ENCODE peak calls at places on chromosomes 6 and 20, in ten cellular contexts. One of them, this sample, is unnamed.

GRCh38 chr6:157755032-157755751 is 67.9 kb upstream of the SNX9 start:
- DNase-seq in neuronal stem cell: no peak
- DNase-seq in fibroblast of the aortic adventitia: no peak
- DNase-seq in fibroblast of pulmonary artery: no peak
- DNase-seq in mammary epithelial cell: no peak
- DNase-seq in spleen: no peak
- DNase-seq in CD4-positive, alpha-beta memory T cell: no peak
- DNase-seq in tibial nerve: no peak
- DNase-seq in lower leg skin: no peak
- DNase-seq in foreskin fibroblast: no peak
- DNase-seq in this sample: no peak

GRCh38 chr6:167676666-167677421 is 149.9 kb upstream of the AFDN start:
- DNase-seq in neuronal stem cell: peak; percentile 44
- DNase-seq in fibroblast of the aortic adventitia: no peak
- DNase-seq in fibroblast of pulmonary artery: peak; percentile 65
- DNase-seq in mammary epithelial cell: no peak
- DNase-seq in spleen: no peak
- DNase-seq in CD4-positive, alpha-beta memory T cell: no peak
- DNase-seq in tibial nerve: no peak
- DNase-seq in lower leg skin: no peak
- DNase-seq in foreskin fibroblast: no peak
- DNase-seq in this sample: no peak

GRCh38 chr6:107578642-107579332 is 88.9 kb downstream of the SOBP start:
- DNase-seq in neuronal stem cell: peak; percentile 47
- DNase-seq in fibroblast of the aortic adventitia: no peak
- DNase-seq in fibroblast of pulmonary artery: no peak
- DNase-seq in mammary epithelial cell: no peak
- DNase-seq in spleen: no peak
- DNase-seq in CD4-positive, alpha-beta memory T cell: no peak
- DNase-seq in tibial nerve: no peak
- DNase-seq in lower leg skin: no peak
- DNase-seq in foreskin fibroblast: no peak
- DNase-seq in this sample: no peak

GRCh38 chr6:75155586-75155985 is 50.3 kb downstream of the COL12A1 start:
- DNase-seq in neuronal stem cell: no peak
- DNase-seq in fibroblast of the aortic adventitia: no peak
- DNase-seq in fibroblast of pulmonary artery: no peak
- DNase-seq in mammary epithelial cell: no peak
- DNase-seq in spleen: no peak
- DNase-seq in CD4-positive, alpha-beta memory T cell: no peak
- DNase-seq in tibial nerve: no peak
- DNase-seq in lower leg skin: no peak
- DNase-seq in foreskin fibroblast: no peak
- DNase-seq in this sample: no peak

GRCh38 chr20:56163806-56164205 is 84.7 kb upstream of the MC3R start:
- DNase-seq in neuronal stem cell: no peak
- DNase-seq in fibroblast of the aortic adventitia: no peak
- DNase-seq in fibroblast of pulmonary artery: no peak
- DNase-seq in mammary epithelial cell: no peak
- DNase-seq in spleen: no peak
- DNase-seq in CD4-positive, alpha-beta memory T cell: no peak
- DNase-seq in tibial nerve: no peak
- DNase-seq in lower leg skin: no peak
- DNase-seq in foreskin fibroblast: no peak
- DNase-seq in this sample: no peak

GRCh38 chr20:25223765-25224720 is 23.8 kb upstream of the PYGB start:
- DNase-seq in neuronal stem cell: no peak
- DNase-seq in fibroblast of the aortic adventitia: no peak
- DNase-seq in fibroblast of pulmonary artery: no peak
- DNase-seq in mammary epithelial cell: no peak
- DNase-seq in spleen: peak; percentile 71
- DNase-seq in CD4-positive, alpha-beta memory T cell: no peak
- DNase-seq in tibial nerve: no peak
- DNase-seq in lower leg skin: peak; percentile 76
- DNase-seq in foreskin fibroblast: no peak
- DNase-seq in this sample: no peak

GRCh38 chr20:16145919-16146318 is 427.3 kb downstream of the KIF16B start:
- DNase-seq in neuronal stem cell: no peak
- DNase-seq in fibroblast of the aortic adventitia: no peak
- DNase-seq in fibroblast of pulmonary artery: no peak
- DNase-seq in mammary epithelial cell: no peak
- DNase-seq in spleen: no peak
- DNase-seq in CD4-positive, alpha-beta memory T cell: no peak
- DNase-seq in tibial nerve: no peak
- DNase-seq in lower leg skin: no peak
- DNase-seq in foreskin fibroblast: no peak
- DNase-seq in this sample: no peak

GRCh38 chr6:609905-610304 is 47.0 kb downstream of the HUS1B start:
- DNase-seq in neuronal stem cell: no peak
- DNase-seq in fibroblast of the aortic adventitia: no peak
- DNase-seq in fibroblast of pulmonary artery: no peak
- DNase-seq in mammary epithelial cell: no peak
- DNase-seq in spleen: no peak
- DNase-seq in CD4-positive, alpha-beta memory T cell: no peak
- DNase-seq in tibial nerve: no peak
- DNase-seq in lower leg skin: no peak
- DNase-seq in foreskin fibroblast: no peak
- DNase-seq in this sample: no peak

GRCh38 chr20:63952210-63952535 is 4.0 kb downstream of the UCKL1 start:
- DNase-seq in neuronal stem cell: no peak
- DNase-seq in fibroblast of the aortic adventitia: no peak
- DNase-seq in fibroblast of pulmonary artery: no peak
- DNase-seq in mammary epithelial cell: no peak
- DNase-seq in spleen: peak; percentile 79
- DNase-seq in CD4-positive, alpha-beta memory T cell: no peak
- DNase-seq in tibial nerve: no peak
- DNase-seq in lower leg skin: no peak
- DNase-seq in foreskin fibroblast: no peak
- DNase-seq in this sample: no peak

GRCh38 chr20:63952769-63953168 is 3.4 kb downstream of the UCKL1 start:
- DNase-seq in neuronal stem cell: no peak
- DNase-seq in fibroblast of the aortic adventitia: no peak
- DNase-seq in fibroblast of pulmonary artery: no peak
- DNase-seq in mammary epithelial cell: no peak
- DNase-seq in spleen: no peak
- DNase-seq in CD4-positive, alpha-beta memory T cell: no peak
- DNase-seq in tibial nerve: no peak
- DNase-seq in lower leg skin: no peak
- DNase-seq in foreskin fibroblast: no peak
- DNase-seq in this sample: no peak

GRCh38 chr20:63955846-63956663 is at the start of gene UCKL1:
- DNase-seq in neuronal stem cell: peak; percentile 87
- DNase-seq in fibroblast of the aortic adventitia: peak; percentile 90
- DNase-seq in fibroblast of pulmonary artery: peak; percentile 92
- DNase-seq in mammary epithelial cell: peak; percentile 78
- DNase-seq in spleen: peak; percentile 96
- DNase-seq in CD4-positive, alpha-beta memory T cell: peak; percentile 90
- DNase-seq in tibial nerve: peak; percentile 88
- DNase-seq in lower leg skin: peak; percentile 98
- DNase-seq in foreskin fibroblast: peak; percentile 93
- DNase-seq in this sample: no peak

GRCh38 chr20:63955281-63955845 is 853 bp downstream of the UCKL1 start:
- DNase-seq in neuronal stem cell: no peak
- DNase-seq in fibroblast of the aortic adventitia: peak; percentile 36
- DNase-seq in fibroblast of pulmonary artery: no peak
- DNase-seq in mammary epithelial cell: no peak
- DNase-seq in spleen: no peak
- DNase-seq in CD4-positive, alpha-beta memory T cell: no peak
- DNase-seq in tibial nerve: no peak
- DNase-seq in lower leg skin: no peak
- DNase-seq in foreskin fibroblast: no peak
- DNase-seq in this sample: no peak

DNA sequence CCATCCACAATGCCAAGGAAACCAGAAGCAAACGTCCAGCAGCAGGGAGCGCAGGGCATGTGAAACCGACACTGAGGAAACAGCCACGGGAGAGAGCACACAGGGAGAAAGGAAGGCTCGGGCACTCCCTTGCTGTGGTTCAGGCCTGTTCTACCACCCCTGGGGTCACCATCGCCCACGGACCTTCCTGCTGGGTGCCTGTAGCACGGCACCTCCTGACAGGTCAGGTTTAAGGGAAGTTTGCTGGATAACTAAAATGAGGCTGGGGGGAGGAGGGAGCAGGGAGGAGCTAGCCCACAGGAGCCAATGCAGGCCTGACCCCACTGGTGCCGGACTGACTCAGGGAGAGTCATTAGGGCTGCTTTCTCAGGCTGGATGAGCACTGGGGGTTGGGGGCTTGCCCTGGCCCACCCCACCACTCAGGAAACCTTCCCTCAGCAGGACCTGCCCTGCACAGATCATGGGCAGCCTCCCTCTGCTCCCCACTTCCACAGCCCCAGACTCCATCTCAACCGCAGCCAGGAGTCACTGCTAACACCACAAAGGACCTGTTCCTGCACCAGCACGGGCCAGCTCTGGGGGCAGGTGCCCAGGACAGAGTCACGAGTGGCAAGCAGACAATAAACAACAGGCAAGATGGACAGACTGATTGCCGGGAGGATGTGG is 2.3 kb downstream of the UCKL1 start:
- DNase-seq in neuronal stem cell: no peak
- DNase-seq in fibroblast of the aortic adventitia: no peak
- DNase-seq in fibroblast of pulmonary artery: no peak
- DNase-seq in mammary epithelial cell: no peak
- DNase-seq in spleen: peak; percentile 76
- DNase-seq in CD4-positive, alpha-beta memory T cell: no peak
- DNase-seq in tibial nerve: no peak
- DNase-seq in lower leg skin: no peak
- DNase-seq in foreskin fibroblast: no peak
- DNase-seq in this sample: no peak
- H3K4me3 ChIP-seq in neuronal stem cell: peak overlapping the region; percentile 85
- H3K4me3 ChIP-seq in fibroblast of the aortic adventitia: peak overlapping the region; percentile 87
- H3K4me3 ChIP-seq in fibroblast of pulmonary artery: no peak overlapping the region
- H3K4me3 ChIP-seq in mammary epithelial cell: no peak overlapping the region
- H3K4me3 ChIP-seq in spleen: no peak overlapping the region
- H3K4me3 ChIP-seq in CD4-positive, alpha-beta memory T cell: no peak overlapping the region
- H3K4me3 ChIP-seq in tibial nerve: no peak overlapping the region
- H3K4me3 ChIP-seq in lower leg skin: no peak overlapping the region
- H3K4me3 ChIP-seq in foreskin fibroblast: no peak overlapping the region
- H3K4me3 ChIP-seq in this sample: no peak overlapping the region

DNA sequence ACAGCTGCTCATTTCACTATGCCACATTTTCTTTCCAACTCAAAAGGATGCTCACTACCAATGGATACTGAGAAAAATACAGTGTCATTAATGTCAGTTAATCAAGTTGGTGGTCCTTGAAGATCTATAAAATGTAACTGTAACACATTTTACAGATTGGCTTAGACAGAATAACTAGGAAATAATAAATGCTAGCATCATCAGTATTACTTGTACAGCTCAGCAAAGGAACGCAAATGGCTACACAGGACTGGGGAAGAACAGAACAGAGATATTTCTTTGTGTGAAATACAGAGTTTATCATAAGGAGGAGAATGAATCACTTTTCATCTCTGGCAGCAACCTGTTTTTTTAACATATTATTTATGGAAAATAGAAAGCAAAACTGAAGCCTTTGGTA is 8.2 kb upstream of the QKI start:
- DNase-seq in neuronal stem cell: no peak
- DNase-seq in fibroblast of the aortic adventitia: no peak
- DNase-seq in fibroblast of pulmonary artery: no peak
- DNase-seq in mammary epithelial cell: no peak
- DNase-seq in spleen: no peak
- DNase-seq in CD4-positive, alpha-beta memory T cell: no peak
- DNase-seq in tibial nerve: no peak
- DNase-seq in lower leg skin: no peak
- DNase-seq in foreskin fibroblast: no peak
- DNase-seq in this sample: no peak
- H3K4me3 ChIP-seq in neuronal stem cell: no peak overlapping the region
- H3K4me3 ChIP-seq in fibroblast of the aortic adventitia: peak overlapping the region; percentile 55
- H3K4me3 ChIP-seq in fibroblast of pulmonary artery: peak overlapping the region; percentile 21
- H3K4me3 ChIP-seq in mammary epithelial cell: no peak overlapping the region
- H3K4me3 ChIP-seq in spleen: no peak overlapping the region
- H3K4me3 ChIP-seq in CD4-positive, alpha-beta memory T cell: no peak overlapping the region
- H3K4me3 ChIP-seq in tibial nerve: peak overlapping the region; percentile 25
- H3K4me3 ChIP-seq in lower leg skin: no peak overlapping the region
- H3K4me3 ChIP-seq in foreskin fibroblast: peak overlapping the region; percentile 22
- H3K4me3 ChIP-seq in this sample: no peak overlapping the region

GRCh38 chr20:50151034-50151743 is 2.3 kb downstream of the PEDS1 start:
- DNase-seq in neuronal stem cell: no peak
- DNase-seq in fibroblast of the aortic adventitia: peak; percentile 53
- DNase-seq in fibroblast of pulmonary artery: no peak
- DNase-seq in mammary epithelial cell: peak; percentile 73
- DNase-seq in spleen: no peak
- DNase-seq in CD4-positive, alpha-beta memory T cell: no peak
- DNase-seq in tibial nerve: no peak
- DNase-seq in lower leg skin: no peak
- DNase-seq in foreskin fibroblast: no peak
- DNase-seq in this sample: no peak

GRCh38 chr20:50152394-50153152 is 950 bp downstream of the PEDS1 start:
- DNase-seq in neuronal stem cell: no peak
- DNase-seq in fibroblast of the aortic adventitia: no peak
- DNase-seq in fibroblast of pulmonary artery: no peak
- DNase-seq in mammary epithelial cell: peak; percentile 67
- DNase-seq in spleen: no peak
- DNase-seq in CD4-positive, alpha-beta memory T cell: no peak
- DNase-seq in tibial nerve: no peak
- DNase-seq in lower leg skin: no peak
- DNase-seq in foreskin fibroblast: no peak
- DNase-seq in this sample: no peak

GRCh38 chr20:50146732-50147662 is 6.5 kb downstream of the PEDS1 start:
- DNase-seq in neuronal stem cell: no peak
- DNase-seq in fibroblast of the aortic adventitia: peak; percentile 30
- DNase-seq in fibroblast of pulmonary artery: no peak
- DNase-seq in mammary epithelial cell: peak; percentile 89
- DNase-seq in spleen: peak; percentile 92
- DNase-seq in CD4-positive, alpha-beta memory T cell: peak; percentile 78
- DNase-seq in tibial nerve: no peak
- DNase-seq in lower leg skin: peak; percentile 92
- DNase-seq in foreskin fibroblast: no peak
- DNase-seq in this sample: peak; percentile 78

GRCh38 chr20:50146214-50146613 is 7.3 kb downstream of the PEDS1 start:
- DNase-seq in neuronal stem cell: no peak
- DNase-seq in fibroblast of the aortic adventitia: no peak
- DNase-seq in fibroblast of pulmonary artery: no peak
- DNase-seq in mammary epithelial cell: no peak
- DNase-seq in spleen: no peak
- DNase-seq in CD4-positive, alpha-beta memory T cell: no peak
- DNase-seq in tibial nerve: no peak
- DNase-seq in lower leg skin: no peak
- DNase-seq in foreskin fibroblast: no peak
- DNase-seq in this sample: no peak

DNA sequence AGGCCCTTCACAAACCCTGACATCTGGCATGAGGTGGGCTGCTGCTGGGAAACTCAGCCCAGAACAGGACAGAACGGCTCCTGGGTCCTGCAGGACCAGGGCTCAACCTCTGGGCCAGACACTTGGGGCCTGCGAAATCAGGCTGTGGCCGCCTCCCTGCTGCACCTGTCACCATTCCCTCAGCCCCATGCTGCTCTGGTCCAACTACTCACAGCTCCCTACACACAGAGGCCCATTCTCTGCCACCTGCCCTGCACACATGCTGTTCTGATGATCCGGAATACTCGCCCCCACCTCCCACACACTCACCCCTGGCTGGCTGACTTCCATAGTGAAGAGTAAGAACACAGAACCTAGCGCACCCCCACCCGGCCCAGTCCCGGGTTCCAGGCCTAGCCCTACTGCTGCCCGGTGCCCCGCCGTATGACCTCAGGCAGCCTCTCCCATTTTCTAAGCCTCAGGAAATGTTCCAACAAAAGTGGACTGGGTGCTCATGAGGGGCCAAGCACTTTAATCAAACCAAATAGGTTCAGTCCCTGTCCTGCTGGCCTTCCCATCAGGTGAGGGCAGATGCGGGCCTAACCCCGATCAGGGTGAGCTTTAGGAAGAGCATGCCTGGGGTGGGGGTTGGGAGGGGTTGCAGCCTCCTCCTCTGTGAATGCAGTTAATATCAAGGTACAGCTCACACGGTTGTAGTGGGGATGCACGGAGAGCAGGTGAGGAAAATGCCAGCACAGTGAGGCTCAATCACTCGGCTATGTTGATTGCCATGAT is 3.9 kb downstream of the PEDS1 start:
- DNase-seq in neuronal stem cell: no peak
- DNase-seq in fibroblast of the aortic adventitia: no peak
- DNase-seq in fibroblast of pulmonary artery: no peak
- DNase-seq in mammary epithelial cell: no peak
- DNase-seq in spleen: no peak
- DNase-seq in CD4-positive, alpha-beta memory T cell: no peak
- DNase-seq in tibial nerve: no peak
- DNase-seq in lower leg skin: no peak
- DNase-seq in foreskin fibroblast: no peak
- DNase-seq in this sample: no peak
- H3K4me3 ChIP-seq in neuronal stem cell: no peak overlapping the region
- H3K4me3 ChIP-seq in fibroblast of the aortic adventitia: no peak overlapping the region
- H3K4me3 ChIP-seq in fibroblast of pulmonary artery: no peak overlapping the region
- H3K4me3 ChIP-seq in mammary epithelial cell: no peak overlapping the region
- H3K4me3 ChIP-seq in spleen: no peak overlapping the region
- H3K4me3 ChIP-seq in CD4-positive, alpha-beta memory T cell: no peak overlapping the region
- H3K4me3 ChIP-seq in tibial nerve: no peak overlapping the region
- H3K4me3 ChIP-seq in lower leg skin: no peak overlapping the region
- H3K4me3 ChIP-seq in foreskin fibroblast: no peak overlapping the region
- H3K4me3 ChIP-seq in this sample: peak overlapping the region; percentile 45

GRCh38 chr6:150723056-150723658 is 123.5 kb downstream of the PLEKHG1 start:
- DNase-seq in neuronal stem cell: no peak
- DNase-seq in fibroblast of the aortic adventitia: no peak
- DNase-seq in fibroblast of pulmonary artery: no peak
- DNase-seq in mammary epithelial cell: no peak
- DNase-seq in spleen: no peak
- DNase-seq in CD4-positive, alpha-beta memory T cell: no peak
- DNase-seq in tibial nerve: no peak
- DNase-seq in lower leg skin: no peak
- DNase-seq in foreskin fibroblast: no peak
- DNase-seq in this sample: no peak

GRCh38 chr6:150719099-150719767 is 119.5 kb downstream of the PLEKHG1 start:
- DNase-seq in neuronal stem cell: no peak
- DNase-seq in fibroblast of the aortic adventitia: no peak
- DNase-seq in fibroblast of pulmonary artery: no peak
- DNase-seq in mammary epithelial cell: no peak
- DNase-seq in spleen: no peak
- DNase-seq in CD4-positive, alpha-beta memory T cell: no peak
- DNase-seq in tibial nerve: no peak
- DNase-seq in lower leg skin: no peak
- DNase-seq in foreskin fibroblast: no peak
- DNase-seq in this sample: no peak

GRCh38 chr6:150721411-150722266 is 122.0 kb downstream of the PLEKHG1 start:
- DNase-seq in neuronal stem cell: no peak
- DNase-seq in fibroblast of the aortic adventitia: no peak
- DNase-seq in fibroblast of pulmonary artery: no peak
- DNase-seq in mammary epithelial cell: no peak
- DNase-seq in spleen: no peak
- DNase-seq in CD4-positive, alpha-beta memory T cell: no peak
- DNase-seq in tibial nerve: no peak
- DNase-seq in lower leg skin: no peak
- DNase-seq in foreskin fibroblast: no peak
- DNase-seq in this sample: no peak

GRCh38 chr6:150719861-150720260 is 120.2 kb downstream of the PLEKHG1 start:
- DNase-seq in neuronal stem cell: no peak
- DNase-seq in fibroblast of the aortic adventitia: no peak
- DNase-seq in fibroblast of pulmonary artery: no peak
- DNase-seq in mammary epithelial cell: no peak
- DNase-seq in spleen: no peak
- DNase-seq in CD4-positive, alpha-beta memory T cell: no peak
- DNase-seq in tibial nerve: no peak
- DNase-seq in lower leg skin: no peak
- DNase-seq in foreskin fibroblast: no peak
- DNase-seq in this sample: no peak

GRCh38 chr6:150720774-150721233 is 121.1 kb downstream of the PLEKHG1 start:
- DNase-seq in neuronal stem cell: peak; percentile 74
- DNase-seq in fibroblast of the aortic adventitia: peak; percentile 52
- DNase-seq in fibroblast of pulmonary artery: peak; percentile 50
- DNase-seq in mammary epithelial cell: peak; percentile 99
- DNase-seq in spleen: no peak
- DNase-seq in CD4-positive, alpha-beta memory T cell: no peak
- DNase-seq in tibial nerve: no peak
- DNase-seq in lower leg skin: no peak
- DNase-seq in foreskin fibroblast: no peak
- DNase-seq in this sample: peak; percentile 68
- H3K4me3 ChIP-seq in neuronal stem cell: peak overlapping the region; percentile 55
- H3K4me3 ChIP-seq in fibroblast of the aortic adventitia: no peak overlapping the region
- H3K4me3 ChIP-seq in fibroblast of pulmonary artery: no peak overlapping the region
- H3K4me3 ChIP-seq in mammary epithelial cell: no peak overlapping the region
- H3K4me3 ChIP-seq in spleen: no peak overlapping the region
- H3K4me3 ChIP-seq in CD4-positive, alpha-beta memory T cell: no peak overlapping the region
- H3K4me3 ChIP-seq in tibial nerve: no peak overlapping the region
- H3K4me3 ChIP-seq in lower leg skin: no peak overlapping the region
- H3K4me3 ChIP-seq in foreskin fibroblast: no peak overlapping the region
- H3K4me3 ChIP-seq in this sample: no peak overlapping the region